ENCODE peak calls at places on chromosomes 4 and X, in ten cellular contexts. K is skeletal muscle cell, T is cardiac muscle cell, R is transverse colon, J is mesendoderm, Q is foreskin fibroblast, X is A673, E is heart right ventricle, D is vagina, H is IMR-90. Y is an unnamed sample.

GRCh38 chr4:41683321-41683720 is 65.2 kb downstream of the PHOX2B start:
- DNase-seq in K (no peak), T (no peak), R (no peak), J (no peak), Q (no peak), X (no peak), E (no peak), D (no peak), H (no peak), Y (no peak)

GRCh38 chr4:22514001-22514400 is 1.9 kb downstream of the ADGRA3 start:
- DNase-seq in K (no peak), T (no peak), R (no peak), J (no peak), Q (peak; percentile 85), X (no peak), E (no peak), D (no peak), H (peak; percentile 91), Y (peak; percentile 58)

GRCh38 chr4:57442834-57443291 is 332.7 kb upstream of the IGFBP7 start:
- DNase-seq in K (no peak), T (peak; percentile 73), R (peak; percentile 41), J (peak; percentile 80), Q (peak; percentile 32), X (no peak), E (peak; percentile 44), D (no peak), H (peak; percentile 13), Y (peak; percentile 2)

GRCh38 chrX:88982933-88983332 is 235.9 kb downstream of the CPXCR1 start:
- DNase-seq in K (no peak), T (no peak), R (no peak), J (no peak), Q (no peak), X (no peak), E (no peak), D (no peak), H (no peak), Y (no peak)

GRCh38 chr4:66840178-66840577 is 705.1 kb downstream of the CENPC start:
- DNase-seq in K (no peak), T (no peak), R (no peak), J (no peak), Q (no peak), X (peak; percentile 47), E (no peak), D (no peak), H (no peak), Y (no peak)

GRCh38 chr4:57679969-57680368 is 569.8 kb upstream of the IGFBP7 start:
- DNase-seq in K (no peak), T (no peak), R (no peak), J (no peak), Q (no peak), X (no peak), E (no peak), D (no peak), H (no peak), Y (no peak)

GRCh38 chr4:145723336-145723735 is 43.4 kb downstream of the C4orf51 start:
- DNase-seq in K (no peak), T (no peak), R (no peak), J (no peak), Q (no peak), X (no peak), E (no peak), D (no peak), H (no peak), Y (no peak)

GRCh38 chrX:110759785-110760184 is 35.8 kb downstream of the CHRDL1 start:
- DNase-seq in K (peak; percentile 62), T (no peak), R (no peak), J (no peak), Q (peak; percentile 80), X (no peak), E (no peak), D (no peak), H (peak; percentile 58), Y (no peak)

GRCh38 chr4:155377281-155377680 is 516 bp upstream of the MAP9 start:
- DNase-seq in K (peak; percentile 21), T (no peak), R (no peak), J (no peak), Q (peak; percentile 46), X (no peak), E (no peak), D (no peak), H (peak; percentile 15), Y (no peak)
- H3K4me3 ChIP-seq in K (peak overlapping the region; percentile 85), T (no peak overlapping the region), R (no peak overlapping the region), J (no peak overlapping the region), Q (peak overlapping the region; percentile 84), X (peak overlapping the region; percentile 76), E (peak overlapping the region; percentile 60), D (no peak overlapping the region), H (no peak overlapping the region), Y (peak overlapping the region; percentile 57)

GRCh38 chr4:110867251-110867960 is 244.5 kb upstream of the PITX2 start:
- DNase-seq in K (no peak), T (no peak), R (no peak), J (no peak), Q (no peak), X (no peak), E (no peak), D (no peak), H (no peak), Y (no peak)

GRCh38 chr4:110869114-110869513 is 246.2 kb upstream of the PITX2 start:
- DNase-seq in K (peak; percentile 58), T (no peak), R (no peak), J (no peak), Q (peak; percentile 78), X (no peak), E (no peak), D (no peak), H (peak; percentile 79), Y (no peak)

GRCh38 chr4:110867981-110868380 is 245.1 kb upstream of the PITX2 start:
- DNase-seq in K (no peak), T (no peak), R (no peak), J (no peak), Q (no peak), X (no peak), E (no peak), D (no peak), H (no peak), Y (no peak)

GRCh38 chr4:110865611-110866254 is 242.9 kb upstream of the PITX2 start:
- DNase-seq in K (peak; percentile 81), T (no peak), R (no peak), J (no peak), Q (peak; percentile 77), X (peak; percentile 61), E (no peak), D (no peak), H (peak; percentile 55), Y (no peak)

DNA sequence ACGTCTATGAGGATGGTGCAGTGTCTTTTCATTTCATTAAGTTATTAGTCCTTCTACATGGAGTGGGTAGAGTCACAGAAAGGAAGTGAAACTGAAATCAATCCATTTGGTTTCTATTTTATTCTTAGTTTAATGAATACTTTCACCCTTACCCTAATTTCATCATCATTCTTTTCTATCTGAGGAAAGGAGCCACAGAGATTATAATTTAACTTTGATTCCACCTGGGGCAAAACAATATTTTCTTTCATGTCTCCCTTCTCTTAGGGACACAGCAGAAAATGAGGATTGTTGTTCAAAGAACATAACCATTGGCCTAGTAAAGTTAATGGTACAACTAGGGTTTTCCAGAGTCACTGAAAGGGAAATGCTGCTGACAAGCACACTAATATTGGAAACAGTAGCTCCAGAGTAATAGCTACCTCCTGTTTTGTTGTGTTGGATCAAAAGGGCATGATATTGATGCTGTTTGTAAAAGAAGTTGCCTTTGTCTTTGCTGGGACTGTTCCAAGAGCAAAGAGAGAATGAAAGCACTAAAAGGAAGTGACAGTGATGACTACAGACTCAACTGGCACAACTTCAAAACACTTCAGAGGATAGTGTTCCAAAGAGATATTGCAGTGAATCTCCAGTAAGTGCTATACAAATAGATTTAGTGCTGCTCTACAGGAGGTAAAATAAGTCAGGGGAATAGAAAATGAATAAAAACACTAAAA is 247.1 kb upstream of the PITX2 start:
- DNase-seq in K (peak; percentile 41), T (no peak), R (no peak), J (no peak), Q (peak; percentile 75), X (peak; percentile 79), E (no peak), D (no peak), H (peak; percentile 25), Y (no peak)
- H3K4me3 ChIP-seq in K (no peak overlapping the region), T (no peak overlapping the region), R (no peak overlapping the region), J (no peak overlapping the region), Q (no peak overlapping the region), X (no peak overlapping the region), E (no peak overlapping the region), D (no peak overlapping the region), H (no peak overlapping the region), Y (no peak overlapping the region)

GRCh38 chr4:55617587-55618197 is 18.4 kb downstream of the NMU start:
- DNase-seq in K (no peak), T (no peak), R (no peak), J (no peak), Q (no peak), X (no peak), E (no peak), D (no peak), H (no peak), Y (no peak)

GRCh38 chr4:55613621-55614020 is 21.6 kb upstream of the PDCL2 start:
- DNase-seq in K (no peak), T (no peak), R (no peak), J (peak; percentile 21), Q (no peak), X (no peak), E (no peak), D (no peak), H (no peak), Y (no peak)

GRCh38 chr4:55615008-55615407 is 21.1 kb downstream of the NMU start:
- DNase-seq in K (no peak), T (no peak), R (no peak), J (no peak), Q (no peak), X (peak; percentile 3), E (no peak), D (no peak), H (no peak), Y (no peak)

GRCh38 chr4:55618546-55619143 is 17.5 kb downstream of the NMU start:
- DNase-seq in K (no peak), T (no peak), R (no peak), J (no peak), Q (no peak), X (no peak), E (no peak), D (no peak), H (no peak), Y (no peak)
- H3K4me3 ChIP-seq in K (no peak overlapping the region), T (no peak overlapping the region), R (no peak overlapping the region), J (no peak overlapping the region), Q (no peak overlapping the region), X (no peak overlapping the region), E (no peak overlapping the region), D (no peak overlapping the region), H (no peak overlapping the region), Y (no peak overlapping the region)

DNA sequence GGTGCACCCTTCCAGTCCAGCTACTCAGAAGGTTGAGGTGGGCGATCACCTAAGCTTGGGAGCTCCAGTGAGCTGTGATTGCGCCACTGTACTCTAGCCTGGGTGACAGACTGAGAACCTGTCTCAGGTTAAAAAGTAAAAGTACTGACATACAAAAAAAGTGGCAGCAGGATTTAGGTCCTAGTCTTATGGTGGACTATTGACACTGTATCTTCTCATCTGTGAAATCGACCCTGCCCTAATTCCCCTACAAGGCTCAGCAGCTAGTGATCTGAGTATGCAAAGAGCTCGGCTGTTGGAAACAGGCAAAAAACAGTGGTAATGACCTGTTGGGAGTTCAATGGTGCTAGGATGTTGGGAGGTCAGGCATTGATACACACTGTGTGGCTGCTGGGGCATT is 57.0 kb downstream of the LEF1 start:
- DNase-seq in K (no peak), T (no peak), R (no peak), J (no peak), Q (no peak), X (no peak), E (no peak), D (no peak), H (no peak), Y (no peak)
- H3K4me3 ChIP-seq in K (no peak overlapping the region), T (no peak overlapping the region), R (no peak overlapping the region), J (no peak overlapping the region), Q (no peak overlapping the region), X (no peak overlapping the region), E (no peak overlapping the region), D (no peak overlapping the region), H (no peak overlapping the region), Y (no peak overlapping the region)

Y was measured in HFF-Myc.